ENCODE peak calls at places on chromosomes 13 and 19, in five cellular contexts. One of them, this sample, is unnamed.

GRCh38 chr13:107999751-108000150 is 215.6 kb downstream of the LIG4 start:
- DNase-seq in transverse colon: no peak
- DNase-seq in ovary: no peak
- DNase-seq in AG04450: no peak
- DNase-seq in brain microvascular endothelial cell: no peak
- DNase-seq in this sample: no peak

GRCh38 chr19:39676004-39676403 is 20.3 kb downstream of the LGALS16 start:
- DNase-seq in transverse colon: no peak
- DNase-seq in ovary: no peak
- DNase-seq in AG04450: no peak
- DNase-seq in brain microvascular endothelial cell: no peak
- DNase-seq in this sample: peak; percentile 5

GRCh38 chr13:24618219-24618955 is 61.8 kb upstream of the ATP12A start:
- DNase-seq in transverse colon: peak; percentile 41
- DNase-seq in ovary: no peak
- DNase-seq in AG04450: no peak
- DNase-seq in brain microvascular endothelial cell: no peak
- DNase-seq in this sample: no peak

GRCh38 chr19:9130965-9131364 is 4.2 kb upstream of the OR7G3 start:
- DNase-seq in transverse colon: no peak
- DNase-seq in ovary: no peak
- DNase-seq in AG04450: no peak
- DNase-seq in brain microvascular endothelial cell: no peak
- DNase-seq in this sample: no peak

GRCh38 chr19:42121666-42122069 is 10.6 kb downstream of the POU2F2 start:
- DNase-seq in transverse colon: peak; percentile 59
- DNase-seq in ovary: no peak
- DNase-seq in AG04450: peak; percentile 49
- DNase-seq in brain microvascular endothelial cell: peak; percentile 79
- DNase-seq in this sample: peak; percentile 93

GRCh38 chr13:90686438-90686837 is 661.0 kb upstream of the MIR17HG start:
- DNase-seq in transverse colon: no peak
- DNase-seq in ovary: no peak
- DNase-seq in AG04450: peak; percentile 4
- DNase-seq in brain microvascular endothelial cell: peak; percentile 68
- DNase-seq in this sample: peak; percentile 88

GRCh38 chr13:51777921-51778320 is 26.0 kb downstream of the DHRS12 start:
- DNase-seq in transverse colon: no peak
- DNase-seq in ovary: no peak
- DNase-seq in AG04450: no peak
- DNase-seq in brain microvascular endothelial cell: no peak
- DNase-seq in this sample: no peak

GRCh38 chr19:17092696-17093095 is 17.1 kb downstream of the MYO9B start:
- DNase-seq in transverse colon: no peak
- DNase-seq in ovary: no peak
- DNase-seq in AG04450: no peak
- DNase-seq in brain microvascular endothelial cell: no peak
- DNase-seq in this sample: no peak

GRCh38 chr13:113831061-113831460 is 32.8 kb downstream of the GAS6 start:
- DNase-seq in transverse colon: no peak
- DNase-seq in ovary: no peak
- DNase-seq in AG04450: no peak
- DNase-seq in brain microvascular endothelial cell: no peak
- DNase-seq in this sample: no peak

GRCh38 chr19:13796301-13797057 is 1.2 kb downstream of the ZSWIM4 start:
- DNase-seq in transverse colon: peak; percentile 51
- DNase-seq in ovary: peak; percentile 82
- DNase-seq in AG04450: peak; percentile 86
- DNase-seq in brain microvascular endothelial cell: peak; percentile 88
- DNase-seq in this sample: peak; percentile 97

GRCh38 chr13:50948576-50948975 is 39.0 kb downstream of the RNASEH2B start:
- DNase-seq in transverse colon: no peak
- DNase-seq in ovary: no peak
- DNase-seq in AG04450: no peak
- DNase-seq in brain microvascular endothelial cell: no peak
- DNase-seq in this sample: no peak

GRCh38 chr13:94311893-94312292 is 167.6 kb downstream of the DCT start:
- DNase-seq in transverse colon: no peak
- DNase-seq in ovary: no peak
- DNase-seq in AG04450: no peak
- DNase-seq in brain microvascular endothelial cell: no peak
- DNase-seq in this sample: no peak

GRCh38 chr19:21765151-21765550 is 2.2 kb downstream of the ZNF100 start:
- DNase-seq in transverse colon: no peak
- DNase-seq in ovary: no peak
- DNase-seq in AG04450: no peak
- DNase-seq in brain microvascular endothelial cell: no peak
- DNase-seq in this sample: no peak

GRCh38 chr13:113770441-113770840 is 11.4 kb downstream of the TMEM255B start:
- DNase-seq in transverse colon: no peak
- DNase-seq in ovary: no peak
- DNase-seq in AG04450: no peak
- DNase-seq in brain microvascular endothelial cell: no peak
- DNase-seq in this sample: no peak

GRCh38 chr13:40863723-40864122 is 74.3 kb downstream of the SLC25A15 start:
- DNase-seq in transverse colon: no peak
- DNase-seq in ovary: no peak
- DNase-seq in AG04450: no peak
- DNase-seq in brain microvascular endothelial cell: no peak
- DNase-seq in this sample: no peak

GRCh38 chr19:44019498-44019897 is 5.7 kb upstream of the ZNF222 start:
- DNase-seq in transverse colon: no peak
- DNase-seq in ovary: no peak
- DNase-seq in AG04450: no peak
- DNase-seq in brain microvascular endothelial cell: no peak
- DNase-seq in this sample: no peak

GRCh38 chr19:11721681-11722080 is 17.1 kb downstream of the ZNF823 start:
- DNase-seq in transverse colon: no peak
- DNase-seq in ovary: no peak
- DNase-seq in AG04450: no peak
- DNase-seq in brain microvascular endothelial cell: no peak
- DNase-seq in this sample: no peak

GRCh38 chr19:18629166-18630088 is 7.4 kb upstream of the KLHL26 start:
- DNase-seq in transverse colon: no peak
- DNase-seq in ovary: no peak
- DNase-seq in AG04450: no peak
- DNase-seq in brain microvascular endothelial cell: no peak
- DNase-seq in this sample: peak; percentile 65

GRCh38 chr13:46307554-46307953 is 79.5 kb downstream of the RUBCNL start:
- DNase-seq in transverse colon: no peak
- DNase-seq in ovary: no peak
- DNase-seq in AG04450: no peak
- DNase-seq in brain microvascular endothelial cell: no peak
- DNase-seq in this sample: peak; percentile 7

GRCh38 chr19:5193192-5193591 is 147.4 kb downstream of the PTPRS start:
- DNase-seq in transverse colon: no peak
- DNase-seq in ovary: no peak
- DNase-seq in AG04450: no peak
- DNase-seq in brain microvascular endothelial cell: no peak
- DNase-seq in this sample: no peak

GRCh38 chr19:50909240-50910070 is 1.7 kb downstream of the KLK4 start:
- DNase-seq in transverse colon: peak; percentile 84
- DNase-seq in ovary: no peak
- DNase-seq in AG04450: no peak
- DNase-seq in brain microvascular endothelial cell: peak; percentile 43
- DNase-seq in this sample: peak; percentile 48

GRCh38 chr13:28866932-28867331 is 46.8 kb downstream of the MTUS2 start:
- DNase-seq in transverse colon: no peak
- DNase-seq in ovary: no peak
- DNase-seq in AG04450: no peak
- DNase-seq in brain microvascular endothelial cell: no peak
- DNase-seq in this sample: no peak

GRCh38 chr13:73101608-73102007 is 42.8 kb downstream of the KLF5 start:
- DNase-seq in transverse colon: no peak
- DNase-seq in ovary: no peak
- DNase-seq in AG04450: no peak
- DNase-seq in brain microvascular endothelial cell: no peak
- DNase-seq in this sample: no peak

GRCh38 chr19:31705656-31706055 is 356.4 kb upstream of the TSHZ3 start:
- DNase-seq in transverse colon: no peak
- DNase-seq in ovary: no peak
- DNase-seq in AG04450: no peak
- DNase-seq in brain microvascular endothelial cell: no peak
- DNase-seq in this sample: no peak

GRCh38 chr13:41700790-41701310 is 243.5 kb downstream of the RGCC start:
- DNase-seq in transverse colon: no peak
- DNase-seq in ovary: no peak
- DNase-seq in AG04450: peak; percentile 18
- DNase-seq in brain microvascular endothelial cell: peak; percentile 28
- DNase-seq in this sample: peak; percentile 78

GRCh38 chr19:44893704-44894103 is 2.6 kb downstream of the TOMM40 start:
- DNase-seq in transverse colon: no peak
- DNase-seq in ovary: no peak
- DNase-seq in AG04450: no peak
- DNase-seq in brain microvascular endothelial cell: no peak
- DNase-seq in this sample: no peak

GRCh38 chr13:34321986-34322385 is 504.0 kb downstream of the RFC3 start:
- DNase-seq in transverse colon: no peak
- DNase-seq in ovary: no peak
- DNase-seq in AG04450: no peak
- DNase-seq in brain microvascular endothelial cell: no peak
- DNase-seq in this sample: no peak
- H3K4me3 ChIP-seq in transverse colon: no peak overlapping the region
- H3K4me3 ChIP-seq in ovary: no peak overlapping the region
- H3K4me3 ChIP-seq in AG04450: no peak overlapping the region
- H3K4me3 ChIP-seq in brain microvascular endothelial cell: no peak overlapping the region
- H3K4me3 ChIP-seq in this sample: no peak overlapping the region

GRCh38 chr19:52690395-52691214 is 44.2 kb downstream of the ZNF611 start:
- DNase-seq in transverse colon: peak; percentile 95
- DNase-seq in ovary: peak; percentile 95
- DNase-seq in AG04450: peak; percentile 80
- DNase-seq in brain microvascular endothelial cell: peak; percentile 92
- DNase-seq in this sample: peak; percentile 95
- TF ChIP-seq CTCF in transverse colon: peak; percentile 31
- TF ChIP-seq CTCF in ovary: no peak
- TF ChIP-seq CTCF in AG04450: no peak
- TF ChIP-seq CTCF in brain microvascular endothelial cell: no peak
- TF ChIP-seq CTCF in this sample: peak; percentile 3

GRCh38 chr13:88176231-88176630 is 505.1 kb downstream of the SLITRK5 start:
- DNase-seq in transverse colon: no peak
- DNase-seq in ovary: no peak
- DNase-seq in AG04450: no peak
- DNase-seq in brain microvascular endothelial cell: no peak
- DNase-seq in this sample: no peak
- H3K4me3 ChIP-seq in transverse colon: no peak overlapping the region
- H3K4me3 ChIP-seq in ovary: no peak overlapping the region
- H3K4me3 ChIP-seq in AG04450: no peak overlapping the region
- H3K4me3 ChIP-seq in brain microvascular endothelial cell: no peak overlapping the region
- H3K4me3 ChIP-seq in this sample: no peak overlapping the region

GRCh38 chr13:32001769-32002168 is 29.8 kb upstream of the FRY start:
- DNase-seq in transverse colon: no peak
- DNase-seq in ovary: no peak
- DNase-seq in AG04450: no peak
- DNase-seq in brain microvascular endothelial cell: no peak
- DNase-seq in this sample: no peak
- TF ChIP-seq CTCF in transverse colon: no peak
- TF ChIP-seq CTCF in ovary: no peak
- TF ChIP-seq CTCF in AG04450: no peak
- TF ChIP-seq CTCF in brain microvascular endothelial cell: no peak
- TF ChIP-seq CTCF in this sample: no peak

GRCh38 chr13:98570929-98571372 is 6.0 kb downstream of the STK24 start:
- DNase-seq in transverse colon: peak; percentile 61
- DNase-seq in ovary: no peak
- DNase-seq in AG04450: no peak
- DNase-seq in brain microvascular endothelial cell: peak; percentile 40
- DNase-seq in this sample: peak; percentile 42
- H3K4me3 ChIP-seq in transverse colon: peak overlapping the region; percentile 39
- H3K4me3 ChIP-seq in ovary: peak overlapping the region; percentile 11
- H3K4me3 ChIP-seq in AG04450: no peak overlapping the region
- H3K4me3 ChIP-seq in brain microvascular endothelial cell: no peak overlapping the region
- H3K4me3 ChIP-seq in this sample: no peak overlapping the region

GRCh38 chr13:33218426-33218825 is 67.1 kb downstream of the STARD13 start:
- DNase-seq in transverse colon: no peak
- DNase-seq in ovary: no peak
- DNase-seq in AG04450: no peak
- DNase-seq in brain microvascular endothelial cell: no peak
- DNase-seq in this sample: no peak
- TF ChIP-seq CTCF in transverse colon: no peak
- TF ChIP-seq CTCF in ovary: no peak
- TF ChIP-seq CTCF in AG04450: no peak
- TF ChIP-seq CTCF in brain microvascular endothelial cell: no peak
- TF ChIP-seq CTCF in this sample: no peak

This sample was measured in cardiac fibroblast.